ENCODE peak calls at places on chromosomes 1 and 21, in ten cellular contexts. One of them, this sample, is unnamed.

GRCh38 chr1:23908453-23909341 is 4.5 kb downstream of the CNR2 start:
- DNase-seq in non-pigmented ciliary epithelial cell: no peak
- DNase-seq in astrocyte of the spinal cord: no peak
- DNase-seq in NCI-H460: no peak
- DNase-seq in endothelial cell: no peak
- DNase-seq in NCI-H446 treated with DMSO at 0.1 percent for 48 hours: no peak
- DNase-seq in EL: no peak
- DNase-seq in activated CD4-positive, alpha-beta T cell treated with anti-CD3 and anti-CD28 coated beads, Interleukin-2, amount 50 U/mL, for 48 hours: no peak
- DNase-seq in SJSA1: no peak
- DNase-seq in HEK293T: no peak
- DNase-seq in this sample: no peak

GRCh38 chr21:46191257-46191685 is 7.0 kb upstream of the SPATC1L start:
- DNase-seq in non-pigmented ciliary epithelial cell: peak; percentile 49
- DNase-seq in astrocyte of the spinal cord: peak; percentile 74
- DNase-seq in NCI-H460: no peak
- DNase-seq in endothelial cell: no peak
- DNase-seq in NCI-H446 treated with DMSO at 0.1 percent for 48 hours: no peak
- DNase-seq in EL: peak; percentile 81
- DNase-seq in activated CD4-positive, alpha-beta T cell treated with anti-CD3 and anti-CD28 coated beads, Interleukin-2, amount 50 U/mL, for 48 hours: no peak
- DNase-seq in SJSA1: peak; percentile 46
- DNase-seq in HEK293T: no peak
- DNase-seq in this sample: no peak

GRCh38 chr1:203479646-203480045 is 4.0 kb downstream of the PRELP start:
- DNase-seq in non-pigmented ciliary epithelial cell: no peak
- DNase-seq in astrocyte of the spinal cord: no peak
- DNase-seq in NCI-H460: no peak
- DNase-seq in endothelial cell: no peak
- DNase-seq in NCI-H446 treated with DMSO at 0.1 percent for 48 hours: no peak
- DNase-seq in EL: peak; percentile 25
- DNase-seq in activated CD4-positive, alpha-beta T cell treated with anti-CD3 and anti-CD28 coated beads, Interleukin-2, amount 50 U/mL, for 48 hours: no peak
- DNase-seq in SJSA1: no peak
- DNase-seq in HEK293T: no peak
- DNase-seq in this sample: no peak

GRCh38 chr1:24964811-24965570 is 34.9 kb upstream of the RUNX3 start:
- DNase-seq in non-pigmented ciliary epithelial cell: peak; percentile 40
- DNase-seq in astrocyte of the spinal cord: peak; percentile 59
- DNase-seq in NCI-H460: no peak
- DNase-seq in endothelial cell: no peak
- DNase-seq in NCI-H446 treated with DMSO at 0.1 percent for 48 hours: no peak
- DNase-seq in EL: peak; percentile 20
- DNase-seq in activated CD4-positive, alpha-beta T cell treated with anti-CD3 and anti-CD28 coated beads, Interleukin-2, amount 50 U/mL, for 48 hours: peak; percentile 96
- DNase-seq in SJSA1: peak; percentile 93
- DNase-seq in HEK293T: no peak
- DNase-seq in this sample: no peak

GRCh38 chr1:180265201-180265600 is 35.1 kb downstream of the LHX4 start:
- DNase-seq in non-pigmented ciliary epithelial cell: no peak
- DNase-seq in astrocyte of the spinal cord: no peak
- DNase-seq in NCI-H460: no peak
- DNase-seq in endothelial cell: no peak
- DNase-seq in NCI-H446 treated with DMSO at 0.1 percent for 48 hours: no peak
- DNase-seq in EL: no peak
- DNase-seq in activated CD4-positive, alpha-beta T cell treated with anti-CD3 and anti-CD28 coated beads, Interleukin-2, amount 50 U/mL, for 48 hours: no peak
- DNase-seq in SJSA1: peak; percentile 30
- DNase-seq in HEK293T: no peak
- DNase-seq in this sample: no peak

GRCh38 chr1:171869097-171869496 is 27.8 kb downstream of the DNM3 start:
- DNase-seq in non-pigmented ciliary epithelial cell: no peak
- DNase-seq in astrocyte of the spinal cord: no peak
- DNase-seq in NCI-H460: no peak
- DNase-seq in endothelial cell: no peak
- DNase-seq in NCI-H446 treated with DMSO at 0.1 percent for 48 hours: no peak
- DNase-seq in EL: no peak
- DNase-seq in activated CD4-positive, alpha-beta T cell treated with anti-CD3 and anti-CD28 coated beads, Interleukin-2, amount 50 U/mL, for 48 hours: no peak
- DNase-seq in SJSA1: no peak
- DNase-seq in HEK293T: no peak
- DNase-seq in this sample: no peak

GRCh38 chr1:172745014-172745413 is 86.1 kb downstream of the FASLG start:
- DNase-seq in non-pigmented ciliary epithelial cell: peak; percentile 83
- DNase-seq in astrocyte of the spinal cord: peak; percentile 90
- DNase-seq in NCI-H460: peak; percentile 83
- DNase-seq in endothelial cell: peak; percentile 48
- DNase-seq in NCI-H446 treated with DMSO at 0.1 percent for 48 hours: no peak
- DNase-seq in EL: peak; percentile 82
- DNase-seq in activated CD4-positive, alpha-beta T cell treated with anti-CD3 and anti-CD28 coated beads, Interleukin-2, amount 50 U/mL, for 48 hours: no peak
- DNase-seq in SJSA1: no peak
- DNase-seq in HEK293T: peak; percentile 52
- DNase-seq in this sample: peak; percentile 66

GRCh38 chr1:38780133-38780532 is 79.4 kb downstream of the RRAGC start:
- DNase-seq in non-pigmented ciliary epithelial cell: no peak
- DNase-seq in astrocyte of the spinal cord: no peak
- DNase-seq in NCI-H460: no peak
- DNase-seq in endothelial cell: no peak
- DNase-seq in NCI-H446 treated with DMSO at 0.1 percent for 48 hours: no peak
- DNase-seq in EL: no peak
- DNase-seq in activated CD4-positive, alpha-beta T cell treated with anti-CD3 and anti-CD28 coated beads, Interleukin-2, amount 50 U/mL, for 48 hours: no peak
- DNase-seq in SJSA1: no peak
- DNase-seq in HEK293T: no peak
- DNase-seq in this sample: no peak

GRCh38 chr1:33792651-33793050 is 71.2 kb upstream of the HMGB4 start:
- DNase-seq in non-pigmented ciliary epithelial cell: no peak
- DNase-seq in astrocyte of the spinal cord: no peak
- DNase-seq in NCI-H460: no peak
- DNase-seq in endothelial cell: no peak
- DNase-seq in NCI-H446 treated with DMSO at 0.1 percent for 48 hours: no peak
- DNase-seq in EL: no peak
- DNase-seq in activated CD4-positive, alpha-beta T cell treated with anti-CD3 and anti-CD28 coated beads, Interleukin-2, amount 50 U/mL, for 48 hours: no peak
- DNase-seq in SJSA1: no peak
- DNase-seq in HEK293T: no peak
- DNase-seq in this sample: no peak

GRCh38 chr1:37392051-37392450 is 82.3 kb upstream of the ZC3H12A start:
- DNase-seq in non-pigmented ciliary epithelial cell: no peak
- DNase-seq in astrocyte of the spinal cord: no peak
- DNase-seq in NCI-H460: no peak
- DNase-seq in endothelial cell: no peak
- DNase-seq in NCI-H446 treated with DMSO at 0.1 percent for 48 hours: no peak
- DNase-seq in EL: no peak
- DNase-seq in activated CD4-positive, alpha-beta T cell treated with anti-CD3 and anti-CD28 coated beads, Interleukin-2, amount 50 U/mL, for 48 hours: no peak
- DNase-seq in SJSA1: no peak
- DNase-seq in HEK293T: no peak
- DNase-seq in this sample: no peak

GRCh38 chr1:100799548-100799947 is 80.0 kb downstream of the VCAM1 start:
- DNase-seq in non-pigmented ciliary epithelial cell: no peak
- DNase-seq in astrocyte of the spinal cord: no peak
- DNase-seq in NCI-H460: no peak
- DNase-seq in endothelial cell: no peak
- DNase-seq in NCI-H446 treated with DMSO at 0.1 percent for 48 hours: no peak
- DNase-seq in EL: no peak
- DNase-seq in activated CD4-positive, alpha-beta T cell treated with anti-CD3 and anti-CD28 coated beads, Interleukin-2, amount 50 U/mL, for 48 hours: no peak
- DNase-seq in SJSA1: no peak
- DNase-seq in HEK293T: no peak
- DNase-seq in this sample: no peak

GRCh38 chr1:237799762-237800474 is 90.8 kb downstream of the ZP4 start:
- DNase-seq in non-pigmented ciliary epithelial cell: no peak
- DNase-seq in astrocyte of the spinal cord: no peak
- DNase-seq in NCI-H460: peak; percentile 88
- DNase-seq in endothelial cell: peak; percentile 64
- DNase-seq in NCI-H446 treated with DMSO at 0.1 percent for 48 hours: peak; percentile 21
- DNase-seq in EL: peak; percentile 45
- DNase-seq in activated CD4-positive, alpha-beta T cell treated with anti-CD3 and anti-CD28 coated beads, Interleukin-2, amount 50 U/mL, for 48 hours: peak; percentile 55
- DNase-seq in SJSA1: peak; percentile 52
- DNase-seq in HEK293T: peak; percentile 91
- DNase-seq in this sample: peak; percentile 37

GRCh38 chr1:215276582-215276981 is 194.0 kb downstream of the KCNK2 start:
- DNase-seq in non-pigmented ciliary epithelial cell: no peak
- DNase-seq in astrocyte of the spinal cord: no peak
- DNase-seq in NCI-H460: no peak
- DNase-seq in endothelial cell: no peak
- DNase-seq in NCI-H446 treated with DMSO at 0.1 percent for 48 hours: no peak
- DNase-seq in EL: no peak
- DNase-seq in activated CD4-positive, alpha-beta T cell treated with anti-CD3 and anti-CD28 coated beads, Interleukin-2, amount 50 U/mL, for 48 hours: no peak
- DNase-seq in SJSA1: no peak
- DNase-seq in HEK293T: no peak
- DNase-seq in this sample: no peak

GRCh38 chr1:202952818-202953217 is 5.3 kb downstream of the ADIPOR1 start:
- DNase-seq in non-pigmented ciliary epithelial cell: no peak
- DNase-seq in astrocyte of the spinal cord: peak; percentile 56
- DNase-seq in NCI-H460: no peak
- DNase-seq in endothelial cell: no peak
- DNase-seq in NCI-H446 treated with DMSO at 0.1 percent for 48 hours: no peak
- DNase-seq in EL: peak; percentile 38
- DNase-seq in activated CD4-positive, alpha-beta T cell treated with anti-CD3 and anti-CD28 coated beads, Interleukin-2, amount 50 U/mL, for 48 hours: no peak
- DNase-seq in SJSA1: no peak
- DNase-seq in HEK293T: no peak
- DNase-seq in this sample: no peak

GRCh38 chr1:110618668-110619067 is 12.5 kb upstream of the KCNA2 start:
- DNase-seq in non-pigmented ciliary epithelial cell: no peak
- DNase-seq in astrocyte of the spinal cord: no peak
- DNase-seq in NCI-H460: no peak
- DNase-seq in endothelial cell: no peak
- DNase-seq in NCI-H446 treated with DMSO at 0.1 percent for 48 hours: no peak
- DNase-seq in EL: no peak
- DNase-seq in activated CD4-positive, alpha-beta T cell treated with anti-CD3 and anti-CD28 coated beads, Interleukin-2, amount 50 U/mL, for 48 hours: no peak
- DNase-seq in SJSA1: no peak
- DNase-seq in HEK293T: no peak
- DNase-seq in this sample: no peak

GRCh38 chr1:62311473-62311943 is 7.7 kb downstream of the KANK4 start:
- DNase-seq in non-pigmented ciliary epithelial cell: no peak
- DNase-seq in astrocyte of the spinal cord: no peak
- DNase-seq in NCI-H460: no peak
- DNase-seq in endothelial cell: no peak
- DNase-seq in NCI-H446 treated with DMSO at 0.1 percent for 48 hours: no peak
- DNase-seq in EL: no peak
- DNase-seq in activated CD4-positive, alpha-beta T cell treated with anti-CD3 and anti-CD28 coated beads, Interleukin-2, amount 50 U/mL, for 48 hours: no peak
- DNase-seq in SJSA1: no peak
- DNase-seq in HEK293T: peak; percentile 73
- DNase-seq in this sample: peak; percentile 75

GRCh38 chr1:173562813-173563212 is 40.1 kb downstream of the SLC9C2 start:
- DNase-seq in non-pigmented ciliary epithelial cell: no peak
- DNase-seq in astrocyte of the spinal cord: no peak
- DNase-seq in NCI-H460: peak; percentile 12
- DNase-seq in endothelial cell: no peak
- DNase-seq in NCI-H446 treated with DMSO at 0.1 percent for 48 hours: no peak
- DNase-seq in EL: no peak
- DNase-seq in activated CD4-positive, alpha-beta T cell treated with anti-CD3 and anti-CD28 coated beads, Interleukin-2, amount 50 U/mL, for 48 hours: no peak
- DNase-seq in SJSA1: no peak
- DNase-seq in HEK293T: peak; percentile 46
- DNase-seq in this sample: no peak

GRCh38 chr1:230194525-230194924 is 127.5 kb downstream of the GALNT2 start:
- DNase-seq in non-pigmented ciliary epithelial cell: no peak
- DNase-seq in astrocyte of the spinal cord: no peak
- DNase-seq in NCI-H460: no peak
- DNase-seq in endothelial cell: no peak
- DNase-seq in NCI-H446 treated with DMSO at 0.1 percent for 48 hours: no peak
- DNase-seq in EL: no peak
- DNase-seq in activated CD4-positive, alpha-beta T cell treated with anti-CD3 and anti-CD28 coated beads, Interleukin-2, amount 50 U/mL, for 48 hours: no peak
- DNase-seq in SJSA1: no peak
- DNase-seq in HEK293T: no peak
- DNase-seq in this sample: no peak

GRCh38 chr1:1355376-1355775 is 3.0 kb downstream of the MXRA8 start:
- DNase-seq in non-pigmented ciliary epithelial cell: no peak
- DNase-seq in astrocyte of the spinal cord: no peak
- DNase-seq in NCI-H460: no peak
- DNase-seq in endothelial cell: peak; percentile 44
- DNase-seq in NCI-H446 treated with DMSO at 0.1 percent for 48 hours: no peak
- DNase-seq in EL: peak; percentile 37
- DNase-seq in activated CD4-positive, alpha-beta T cell treated with anti-CD3 and anti-CD28 coated beads, Interleukin-2, amount 50 U/mL, for 48 hours: no peak
- DNase-seq in SJSA1: no peak
- DNase-seq in HEK293T: no peak
- DNase-seq in this sample: no peak

GRCh38 chr1:41762777-41763176 is 155.9 kb downstream of the HIVEP3 start:
- DNase-seq in non-pigmented ciliary epithelial cell: no peak
- DNase-seq in astrocyte of the spinal cord: no peak
- DNase-seq in NCI-H460: no peak
- DNase-seq in endothelial cell: no peak
- DNase-seq in NCI-H446 treated with DMSO at 0.1 percent for 48 hours: no peak
- DNase-seq in EL: no peak
- DNase-seq in activated CD4-positive, alpha-beta T cell treated with anti-CD3 and anti-CD28 coated beads, Interleukin-2, amount 50 U/mL, for 48 hours: no peak
- DNase-seq in SJSA1: no peak
- DNase-seq in HEK293T: no peak
- DNase-seq in this sample: no peak

GRCh38 chr1:248631354-248632041 is 3.4 kb downstream of the OR2T11 start:
- DNase-seq in non-pigmented ciliary epithelial cell: no peak
- DNase-seq in astrocyte of the spinal cord: no peak
- DNase-seq in NCI-H460: no peak
- DNase-seq in endothelial cell: no peak
- DNase-seq in NCI-H446 treated with DMSO at 0.1 percent for 48 hours: no peak
- DNase-seq in EL: no peak
- DNase-seq in activated CD4-positive, alpha-beta T cell treated with anti-CD3 and anti-CD28 coated beads, Interleukin-2, amount 50 U/mL, for 48 hours: no peak
- DNase-seq in SJSA1: no peak
- DNase-seq in HEK293T: no peak
- DNase-seq in this sample: no peak

GRCh38 chr1:212432706-212433576 is at the start of gene NENF:
- DNase-seq in non-pigmented ciliary epithelial cell: no peak
- DNase-seq in astrocyte of the spinal cord: peak; percentile 71
- DNase-seq in NCI-H460: peak; percentile 84
- DNase-seq in endothelial cell: peak; percentile 75
- DNase-seq in NCI-H446 treated with DMSO at 0.1 percent for 48 hours: peak; percentile 51
- DNase-seq in EL: peak; percentile 84
- DNase-seq in activated CD4-positive, alpha-beta T cell treated with anti-CD3 and anti-CD28 coated beads, Interleukin-2, amount 50 U/mL, for 48 hours: peak; percentile 82
- DNase-seq in SJSA1: peak; percentile 80
- DNase-seq in HEK293T: peak; percentile 98
- DNase-seq in this sample: peak; percentile 89

GRCh38 chr21:43937898-43938309 is 72.9 kb downstream of the AGPAT3 start:
- DNase-seq in non-pigmented ciliary epithelial cell: no peak
- DNase-seq in astrocyte of the spinal cord: no peak
- DNase-seq in NCI-H460: no peak
- DNase-seq in endothelial cell: no peak
- DNase-seq in NCI-H446 treated with DMSO at 0.1 percent for 48 hours: no peak
- DNase-seq in EL: no peak
- DNase-seq in activated CD4-positive, alpha-beta T cell treated with anti-CD3 and anti-CD28 coated beads, Interleukin-2, amount 50 U/mL, for 48 hours: no peak
- DNase-seq in SJSA1: no peak
- DNase-seq in HEK293T: no peak
- DNase-seq in this sample: no peak

GRCh38 chr1:91751281-91751680 is 134.7 kb downstream of the TGFBR3 start:
- DNase-seq in non-pigmented ciliary epithelial cell: no peak
- DNase-seq in astrocyte of the spinal cord: peak; percentile 65
- DNase-seq in NCI-H460: no peak
- DNase-seq in endothelial cell: no peak
- DNase-seq in NCI-H446 treated with DMSO at 0.1 percent for 48 hours: peak; percentile 84
- DNase-seq in EL: peak; percentile 29
- DNase-seq in activated CD4-positive, alpha-beta T cell treated with anti-CD3 and anti-CD28 coated beads, Interleukin-2, amount 50 U/mL, for 48 hours: no peak
- DNase-seq in SJSA1: no peak
- DNase-seq in HEK293T: no peak
- DNase-seq in this sample: no peak

GRCh38 chr1:206035027-206035426 is 11.3 kb upstream of the CTSE start:
- DNase-seq in non-pigmented ciliary epithelial cell: no peak
- DNase-seq in astrocyte of the spinal cord: no peak
- DNase-seq in NCI-H460: no peak
- DNase-seq in endothelial cell: no peak
- DNase-seq in NCI-H446 treated with DMSO at 0.1 percent for 48 hours: no peak
- DNase-seq in EL: no peak
- DNase-seq in activated CD4-positive, alpha-beta T cell treated with anti-CD3 and anti-CD28 coated beads, Interleukin-2, amount 50 U/mL, for 48 hours: no peak
- DNase-seq in SJSA1: no peak
- DNase-seq in HEK293T: no peak
- DNase-seq in this sample: no peak

GRCh38 chr1:83065952-83066727 is 932.8 kb downstream of the TTLL7 start:
- DNase-seq in non-pigmented ciliary epithelial cell: no peak
- DNase-seq in astrocyte of the spinal cord: peak; percentile 13
- DNase-seq in NCI-H460: no peak
- DNase-seq in endothelial cell: no peak
- DNase-seq in NCI-H446 treated with DMSO at 0.1 percent for 48 hours: no peak
- DNase-seq in EL: no peak
- DNase-seq in activated CD4-positive, alpha-beta T cell treated with anti-CD3 and anti-CD28 coated beads, Interleukin-2, amount 50 U/mL, for 48 hours: no peak
- DNase-seq in SJSA1: no peak
- DNase-seq in HEK293T: peak; percentile 21
- DNase-seq in this sample: no peak

GRCh38 chr1:203813581-203814341 is 18.3 kb downstream of the ZBED6 start:
- DNase-seq in non-pigmented ciliary epithelial cell: no peak
- DNase-seq in astrocyte of the spinal cord: no peak
- DNase-seq in NCI-H460: no peak
- DNase-seq in endothelial cell: no peak
- DNase-seq in NCI-H446 treated with DMSO at 0.1 percent for 48 hours: no peak
- DNase-seq in EL: no peak
- DNase-seq in activated CD4-positive, alpha-beta T cell treated with anti-CD3 and anti-CD28 coated beads, Interleukin-2, amount 50 U/mL, for 48 hours: no peak
- DNase-seq in SJSA1: no peak
- DNase-seq in HEK293T: no peak
- DNase-seq in this sample: no peak

GRCh38 chr1:67659229-67659628 is 25.8 kb upstream of the GADD45A start:
- DNase-seq in non-pigmented ciliary epithelial cell: no peak
- DNase-seq in astrocyte of the spinal cord: no peak
- DNase-seq in NCI-H460: no peak
- DNase-seq in endothelial cell: no peak
- DNase-seq in NCI-H446 treated with DMSO at 0.1 percent for 48 hours: no peak
- DNase-seq in EL: no peak
- DNase-seq in activated CD4-positive, alpha-beta T cell treated with anti-CD3 and anti-CD28 coated beads, Interleukin-2, amount 50 U/mL, for 48 hours: no peak
- DNase-seq in SJSA1: no peak
- DNase-seq in HEK293T: no peak
- DNase-seq in this sample: no peak

This sample was measured in PC-9.